ENCODE peak calls at places on chromosomes 5 and 9, in eight cellular contexts. One of them, this sample, is unnamed.

GRCh38 chr5:148972958-148973357 is 89.9 kb downstream of the SH3TC2 start:
- DNase-seq in lower lobe of right lung: no peak
- DNase-seq in KBM-7: no peak
- DNase-seq in HTR-8/SVneo: peak
- DNase-seq in NCI-H2081: no peak
- DNase-seq in RWPE1: peak
- DNase-seq in T-cell: no peak
- DNase-seq in RWPE2: peak
- DNase-seq in this sample: peak

GRCh38 chr9:129318121-129319075 is 140.3 kb upstream of the IER5L start:
- DNase-seq in lower lobe of right lung: no peak
- DNase-seq in KBM-7: no peak
- DNase-seq in HTR-8/SVneo: no peak
- DNase-seq in NCI-H2081: no peak
- DNase-seq in RWPE1: no peak
- DNase-seq in T-cell: no peak
- DNase-seq in RWPE2: no peak
- DNase-seq in this sample: no peak

GRCh38 chr9:114016629-114017423 is 61.3 kb downstream of the AMBP start:
- DNase-seq in lower lobe of right lung: no peak
- DNase-seq in KBM-7: no peak
- DNase-seq in HTR-8/SVneo: no peak
- DNase-seq in NCI-H2081: no peak
- DNase-seq in RWPE1: no peak
- DNase-seq in T-cell: no peak
- DNase-seq in RWPE2: no peak
- DNase-seq in this sample: no peak

GRCh38 chr9:87950765-87951488 is 23.4 kb downstream of the CDK20 start:
- DNase-seq in lower lobe of right lung: no peak
- DNase-seq in KBM-7: peak
- DNase-seq in HTR-8/SVneo: no peak
- DNase-seq in NCI-H2081: peak
- DNase-seq in RWPE1: peak
- DNase-seq in T-cell: no peak
- DNase-seq in RWPE2: no peak
- DNase-seq in this sample: peak

GRCh38 chr5:171595401-171595800 is 176.0 kb downstream of the FGF18 start:
- DNase-seq in lower lobe of right lung: no peak
- DNase-seq in KBM-7: no peak
- DNase-seq in HTR-8/SVneo: no peak
- DNase-seq in NCI-H2081: no peak
- DNase-seq in RWPE1: no peak
- DNase-seq in T-cell: no peak
- DNase-seq in RWPE2: no peak
- DNase-seq in this sample: no peak

GRCh38 chr5:1181451-1182359 is 19.7 kb upstream of the SLC6A19 start:
- DNase-seq in lower lobe of right lung: peak
- DNase-seq in KBM-7: no peak
- DNase-seq in HTR-8/SVneo: no peak
- DNase-seq in NCI-H2081: no peak
- DNase-seq in RWPE1: no peak
- DNase-seq in T-cell: no peak
- DNase-seq in RWPE2: peak
- DNase-seq in this sample: no peak

GRCh38 chr9:111298831-111299603 is 31.0 kb downstream of the OR2K2 start:
- DNase-seq in lower lobe of right lung: no peak
- DNase-seq in KBM-7: peak
- DNase-seq in HTR-8/SVneo: peak
- DNase-seq in NCI-H2081: no peak
- DNase-seq in RWPE1: peak
- DNase-seq in T-cell: no peak
- DNase-seq in RWPE2: no peak
- DNase-seq in this sample: peak

GRCh38 chr5:60439552-60439951 is 260.4 kb downstream of the DEPDC1B start:
- DNase-seq in lower lobe of right lung: no peak
- DNase-seq in KBM-7: no peak
- DNase-seq in HTR-8/SVneo: no peak
- DNase-seq in NCI-H2081: no peak
- DNase-seq in RWPE1: no peak
- DNase-seq in T-cell: no peak
- DNase-seq in RWPE2: no peak
- DNase-seq in this sample: no peak

GRCh38 chr9:123654647-123655637 is 275.0 kb downstream of the DENND1A start:
- DNase-seq in lower lobe of right lung: no peak
- DNase-seq in KBM-7: no peak
- DNase-seq in HTR-8/SVneo: no peak
- DNase-seq in NCI-H2081: no peak
- DNase-seq in RWPE1: no peak
- DNase-seq in T-cell: no peak
- DNase-seq in RWPE2: no peak
- DNase-seq in this sample: no peak

GRCh38 chr9:110980261-110980660 is 58.0 kb downstream of the LPAR1 start:
- DNase-seq in lower lobe of right lung: no peak
- DNase-seq in KBM-7: no peak
- DNase-seq in HTR-8/SVneo: no peak
- DNase-seq in NCI-H2081: no peak
- DNase-seq in RWPE1: no peak
- DNase-seq in T-cell: no peak
- DNase-seq in RWPE2: no peak
- DNase-seq in this sample: no peak

GRCh38 chr5:55226934-55227737 is at the start of gene MCIDAS:
- DNase-seq in lower lobe of right lung: peak
- DNase-seq in KBM-7: peak
- DNase-seq in HTR-8/SVneo: peak
- DNase-seq in NCI-H2081: peak
- DNase-seq in RWPE1: peak
- DNase-seq in T-cell: no peak
- DNase-seq in RWPE2: peak
- DNase-seq in this sample: peak

GRCh38 chr5:170907758-170908157 is 45.9 kb downstream of the RANBP17 start:
- DNase-seq in lower lobe of right lung: no peak
- DNase-seq in KBM-7: no peak
- DNase-seq in HTR-8/SVneo: no peak
- DNase-seq in NCI-H2081: no peak
- DNase-seq in RWPE1: no peak
- DNase-seq in T-cell: no peak
- DNase-seq in RWPE2: no peak
- DNase-seq in this sample: no peak

GRCh38 chr5:129113867-129114266 is 19.3 kb downstream of the ISOC1 start:
- DNase-seq in lower lobe of right lung: no peak
- DNase-seq in KBM-7: no peak
- DNase-seq in HTR-8/SVneo: no peak
- DNase-seq in NCI-H2081: no peak
- DNase-seq in RWPE1: no peak
- DNase-seq in T-cell: no peak
- DNase-seq in RWPE2: no peak
- DNase-seq in this sample: no peak

GRCh38 chr5:139341187-139341688 is 416 bp upstream of the PAIP2 start:
- DNase-seq in lower lobe of right lung: no peak
- DNase-seq in KBM-7: no peak
- DNase-seq in HTR-8/SVneo: no peak
- DNase-seq in NCI-H2081: no peak
- DNase-seq in RWPE1: no peak
- DNase-seq in T-cell: no peak
- DNase-seq in RWPE2: no peak
- DNase-seq in this sample: no peak

GRCh38 chr5:6402939-6403338 is 24.6 kb upstream of the MED10 start:
- DNase-seq in lower lobe of right lung: no peak
- DNase-seq in KBM-7: peak
- DNase-seq in HTR-8/SVneo: no peak
- DNase-seq in NCI-H2081: no peak
- DNase-seq in RWPE1: no peak
- DNase-seq in T-cell: no peak
- DNase-seq in RWPE2: no peak
- DNase-seq in this sample: no peak

GRCh38 chr5:76406567-76407155 is 3.6 kb downstream of the IQGAP2 start:
- DNase-seq in lower lobe of right lung: peak
- DNase-seq in KBM-7: peak
- DNase-seq in HTR-8/SVneo: no peak
- DNase-seq in NCI-H2081: no peak
- DNase-seq in RWPE1: no peak
- DNase-seq in T-cell: no peak
- DNase-seq in RWPE2: no peak
- DNase-seq in this sample: no peak

GRCh38 chr9:136665111-136665703 is 2.5 kb downstream of the EGFL7 start:
- DNase-seq in lower lobe of right lung: no peak
- DNase-seq in KBM-7: peak
- DNase-seq in HTR-8/SVneo: no peak
- DNase-seq in NCI-H2081: no peak
- DNase-seq in RWPE1: peak
- DNase-seq in T-cell: no peak
- DNase-seq in RWPE2: no peak
- DNase-seq in this sample: no peak

GRCh38 chr5:76046761-76047160 is 36.4 kb upstream of the SV2C start:
- DNase-seq in lower lobe of right lung: no peak
- DNase-seq in KBM-7: no peak
- DNase-seq in HTR-8/SVneo: no peak
- DNase-seq in NCI-H2081: no peak
- DNase-seq in RWPE1: no peak
- DNase-seq in T-cell: no peak
- DNase-seq in RWPE2: no peak
- DNase-seq in this sample: no peak

GRCh38 chr5:61651202-61651601 is 319.1 kb downstream of the ZSWIM6 start:
- DNase-seq in lower lobe of right lung: no peak
- DNase-seq in KBM-7: no peak
- DNase-seq in HTR-8/SVneo: no peak
- DNase-seq in NCI-H2081: no peak
- DNase-seq in RWPE1: no peak
- DNase-seq in T-cell: no peak
- DNase-seq in RWPE2: no peak
- DNase-seq in this sample: no peak

GRCh38 chr5:142597546-142598337 is 88.1 kb downstream of the FGF1 start:
- DNase-seq in lower lobe of right lung: no peak
- DNase-seq in KBM-7: no peak
- DNase-seq in HTR-8/SVneo: peak
- DNase-seq in NCI-H2081: no peak
- DNase-seq in RWPE1: peak
- DNase-seq in T-cell: no peak
- DNase-seq in RWPE2: peak
- DNase-seq in this sample: peak

GRCh38 chr9:72169185-72169584 is 19.9 kb downstream of the GDA start:
- DNase-seq in lower lobe of right lung: no peak
- DNase-seq in KBM-7: no peak
- DNase-seq in HTR-8/SVneo: no peak
- DNase-seq in NCI-H2081: no peak
- DNase-seq in RWPE1: no peak
- DNase-seq in T-cell: no peak
- DNase-seq in RWPE2: no peak
- DNase-seq in this sample: no peak

GRCh38 chr9:134210908-134211810 is 46.8 kb upstream of the RNU6ATAC start:
- DNase-seq in lower lobe of right lung: peak
- DNase-seq in KBM-7: no peak
- DNase-seq in HTR-8/SVneo: no peak
- DNase-seq in NCI-H2081: no peak
- DNase-seq in RWPE1: no peak
- DNase-seq in T-cell: no peak
- DNase-seq in RWPE2: peak
- DNase-seq in this sample: no peak